ENCODE peak calls at places on chromosome 19, in ten cellular contexts. One of them, this sample, is unnamed.

GRCh38 chr19:13906525-13906904 is 514 bp downstream of the CC2D1A start:
- DNase-seq in BE2C: no peak
- DNase-seq in heart left ventricle: no peak
- DNase-seq in kidney epithelial cell: no peak
- DNase-seq in AG10803: peak
- DNase-seq in foreskin fibroblast: peak
- DNase-seq in chondrocyte: no peak
- DNase-seq in retinal pigment epithelial cell: no peak
- DNase-seq in K562: peak
- DNase-seq in esophagus squamous epithelium: no peak
- DNase-seq in this sample: no peak

GRCh38 chr19:50252111-50252886 is 48.9 kb downstream of the MYH14 start:
- DNase-seq in heart left ventricle: no peak
- DNase-seq in kidney epithelial cell: no peak
- DNase-seq in K562: peak
- DNase-seq in AG10803: no peak
- DNase-seq in retinal pigment epithelial cell: no peak
- DNase-seq in chondrocyte: no peak
- DNase-seq in esophagus squamous epithelium: no peak
- DNase-seq in foreskin fibroblast: peak
- DNase-seq in BE2C: peak
- DNase-seq in this sample: no peak

GRCh38 chr19:56869886-56870285 is 29.4 kb upstream of the PEG3 start:
- DNase-seq in AG10803: no peak
- DNase-seq in chondrocyte: no peak
- DNase-seq in kidney epithelial cell: no peak
- DNase-seq in BE2C: no peak
- DNase-seq in esophagus squamous epithelium: no peak
- DNase-seq in heart left ventricle: no peak
- DNase-seq in foreskin fibroblast: no peak
- DNase-seq in K562: no peak
- DNase-seq in retinal pigment epithelial cell: no peak
- DNase-seq in this sample: no peak

GRCh38 chr19:57282011-57282636 is 1.8 kb downstream of the ZNF460 start:
- DNase-seq in chondrocyte: no peak
- DNase-seq in BE2C: no peak
- DNase-seq in kidney epithelial cell: no peak
- DNase-seq in heart left ventricle: no peak
- DNase-seq in foreskin fibroblast: no peak
- DNase-seq in retinal pigment epithelial cell: no peak
- DNase-seq in K562: no peak
- DNase-seq in esophagus squamous epithelium: no peak
- DNase-seq in AG10803: no peak
- DNase-seq in this sample: no peak

GRCh38 chr19:16324384-16325160 is at the start of gene KLF2:
- DNase-seq in BE2C: peak
- DNase-seq in heart left ventricle: peak
- DNase-seq in AG10803: peak
- DNase-seq in kidney epithelial cell: no peak
- DNase-seq in retinal pigment epithelial cell: peak
- DNase-seq in foreskin fibroblast: peak
- DNase-seq in chondrocyte: peak
- DNase-seq in esophagus squamous epithelium: peak
- DNase-seq in K562: peak
- DNase-seq in this sample: peak

GRCh38 chr19:2333027-2333806 is 4.7 kb downstream of the SPPL2B start:
- DNase-seq in heart left ventricle: no peak
- DNase-seq in foreskin fibroblast: no peak
- DNase-seq in kidney epithelial cell: no peak
- DNase-seq in K562: no peak
- DNase-seq in chondrocyte: no peak
- DNase-seq in AG10803: no peak
- DNase-seq in retinal pigment epithelial cell: no peak
- DNase-seq in BE2C: no peak
- DNase-seq in esophagus squamous epithelium: no peak
- DNase-seq in this sample: no peak

GRCh38 chr19:42846597-42846996 is 32.9 kb downstream of the PSG1 start:
- DNase-seq in kidney epithelial cell: no peak
- DNase-seq in chondrocyte: no peak
- DNase-seq in foreskin fibroblast: peak
- DNase-seq in K562: no peak
- DNase-seq in retinal pigment epithelial cell: no peak
- DNase-seq in esophagus squamous epithelium: no peak
- DNase-seq in AG10803: no peak
- DNase-seq in BE2C: no peak
- DNase-seq in heart left ventricle: no peak
- DNase-seq in this sample: no peak

GRCh38 chr19:3276341-3276799 is 51.9 kb downstream of the CELF5 start:
- DNase-seq in K562: peak
- DNase-seq in foreskin fibroblast: no peak
- DNase-seq in kidney epithelial cell: no peak
- DNase-seq in AG10803: no peak
- DNase-seq in retinal pigment epithelial cell: no peak
- DNase-seq in esophagus squamous epithelium: no peak
- DNase-seq in chondrocyte: no peak
- DNase-seq in heart left ventricle: no peak
- DNase-seq in BE2C: peak
- DNase-seq in this sample: peak

GRCh38 chr19:46713781-46714522 is 3.0 kb downstream of the PRKD2 start:
- DNase-seq in heart left ventricle: peak
- DNase-seq in chondrocyte: no peak
- DNase-seq in esophagus squamous epithelium: peak
- DNase-seq in retinal pigment epithelial cell: no peak
- DNase-seq in foreskin fibroblast: peak
- DNase-seq in BE2C: peak
- DNase-seq in kidney epithelial cell: no peak
- DNase-seq in AG10803: peak
- DNase-seq in K562: peak
- DNase-seq in this sample: no peak

GRCh38 chr19:49422407-49423277 is 599 bp downstream of the PTH2 start:
- DNase-seq in kidney epithelial cell: no peak
- DNase-seq in foreskin fibroblast: peak
- DNase-seq in retinal pigment epithelial cell: no peak
- DNase-seq in esophagus squamous epithelium: no peak
- DNase-seq in BE2C: peak
- DNase-seq in chondrocyte: no peak
- DNase-seq in heart left ventricle: no peak
- DNase-seq in AG10803: no peak
- DNase-seq in K562: peak
- DNase-seq in this sample: no peak

GRCh38 chr19:48006762-48007161 is 12.3 kb downstream of the ELSPBP1 start:
- DNase-seq in heart left ventricle: no peak
- DNase-seq in kidney epithelial cell: no peak
- DNase-seq in K562: peak
- DNase-seq in retinal pigment epithelial cell: no peak
- DNase-seq in BE2C: peak
- DNase-seq in AG10803: no peak
- DNase-seq in esophagus squamous epithelium: no peak
- DNase-seq in chondrocyte: no peak
- DNase-seq in foreskin fibroblast: no peak
- DNase-seq in this sample: no peak

GRCh38 chr19:19342086-19343015 is 21.7 kb downstream of the MAU2 start:
- DNase-seq in AG10803: peak
- DNase-seq in heart left ventricle: peak
- DNase-seq in esophagus squamous epithelium: no peak
- DNase-seq in K562: peak
- DNase-seq in retinal pigment epithelial cell: peak
- DNase-seq in chondrocyte: no peak
- DNase-seq in kidney epithelial cell: no peak
- DNase-seq in foreskin fibroblast: peak
- DNase-seq in BE2C: peak
- DNase-seq in this sample: peak

GRCh38 chr19:13011653-13012389 is 16.5 kb downstream of the NFIX start:
- DNase-seq in esophagus squamous epithelium: no peak
- DNase-seq in chondrocyte: no peak
- DNase-seq in kidney epithelial cell: no peak
- DNase-seq in K562: no peak
- DNase-seq in AG10803: no peak
- DNase-seq in foreskin fibroblast: no peak
- DNase-seq in BE2C: no peak
- DNase-seq in heart left ventricle: no peak
- DNase-seq in retinal pigment epithelial cell: no peak
- DNase-seq in this sample: no peak

GRCh38 chr19:40530091-40530901 is 46.4 kb upstream of the SHKBP1 start:
- DNase-seq in heart left ventricle: peak
- DNase-seq in K562: peak
- DNase-seq in kidney epithelial cell: no peak
- DNase-seq in AG10803: no peak
- DNase-seq in chondrocyte: no peak
- DNase-seq in esophagus squamous epithelium: no peak
- DNase-seq in foreskin fibroblast: peak
- DNase-seq in BE2C: peak
- DNase-seq in retinal pigment epithelial cell: no peak
- DNase-seq in this sample: peak

GRCh38 chr19:41969196-41969595 is 10.1 kb upstream of the RABAC1 start:
- DNase-seq in heart left ventricle: no peak
- DNase-seq in foreskin fibroblast: no peak
- DNase-seq in kidney epithelial cell: no peak
- DNase-seq in chondrocyte: no peak
- DNase-seq in K562: no peak
- DNase-seq in AG10803: no peak
- DNase-seq in BE2C: no peak
- DNase-seq in esophagus squamous epithelium: no peak
- DNase-seq in retinal pigment epithelial cell: no peak
- DNase-seq in this sample: no peak

GRCh38 chr19:49889687-49890348 is 6.9 kb downstream of the IL4I1 start:
- DNase-seq in BE2C: no peak
- DNase-seq in kidney epithelial cell: no peak
- DNase-seq in retinal pigment epithelial cell: no peak
- DNase-seq in AG10803: peak
- DNase-seq in heart left ventricle: peak
- DNase-seq in chondrocyte: peak
- DNase-seq in esophagus squamous epithelium: no peak
- DNase-seq in foreskin fibroblast: peak
- DNase-seq in K562: peak
- DNase-seq in this sample: peak

GRCh38 chr19:3708207-3708931 is at the start of gene TJP3:
- DNase-seq in chondrocyte: no peak
- DNase-seq in heart left ventricle: no peak
- DNase-seq in AG10803: no peak
- DNase-seq in foreskin fibroblast: peak
- DNase-seq in kidney epithelial cell: no peak
- DNase-seq in esophagus squamous epithelium: no peak
- DNase-seq in BE2C: no peak
- DNase-seq in retinal pigment epithelial cell: peak
- DNase-seq in K562: no peak
- DNase-seq in this sample: no peak

GRCh38 chr19:55700813-55701212 is 25.8 kb downstream of the EPN1 start:
- DNase-seq in BE2C: no peak
- DNase-seq in AG10803: no peak
- DNase-seq in retinal pigment epithelial cell: no peak
- DNase-seq in chondrocyte: peak
- DNase-seq in heart left ventricle: no peak
- DNase-seq in kidney epithelial cell: no peak
- DNase-seq in K562: no peak
- DNase-seq in esophagus squamous epithelium: no peak
- DNase-seq in foreskin fibroblast: no peak
- DNase-seq in this sample: no peak

GRCh38 chr19:7004313-7004931 is 16.8 kb downstream of the MBD3L2B start:
- DNase-seq in foreskin fibroblast: peak
- DNase-seq in AG10803: peak
- DNase-seq in K562: peak
- DNase-seq in kidney epithelial cell: peak
- DNase-seq in chondrocyte: no peak
- DNase-seq in esophagus squamous epithelium: no peak
- DNase-seq in heart left ventricle: no peak
- DNase-seq in BE2C: no peak
- DNase-seq in retinal pigment epithelial cell: peak
- DNase-seq in this sample: no peak
- TF ChIP-seq CTCF in foreskin fibroblast: peak
- TF ChIP-seq CTCF in AG10803: peak
- TF ChIP-seq CTCF in K562: peak
- TF ChIP-seq CTCF in kidney epithelial cell: peak
- TF ChIP-seq CTCF in chondrocyte: peak
- TF ChIP-seq CTCF in esophagus squamous epithelium: no peak
- TF ChIP-seq CTCF in heart left ventricle: peak
- TF ChIP-seq CTCF in BE2C: peak
- TF ChIP-seq CTCF in retinal pigment epithelial cell: peak
- TF ChIP-seq CTCF in this sample: peak

GRCh38 chr19:45345506-45345860 is 4.9 kb downstream of the KLC3 start:
- DNase-seq in K562: no peak
- DNase-seq in AG10803: no peak
- DNase-seq in kidney epithelial cell: no peak
- DNase-seq in esophagus squamous epithelium: no peak
- DNase-seq in chondrocyte: no peak
- DNase-seq in foreskin fibroblast: no peak
- DNase-seq in retinal pigment epithelial cell: no peak
- DNase-seq in heart left ventricle: no peak
- DNase-seq in BE2C: no peak
- DNase-seq in this sample: no peak
- TF ChIP-seq CTCF in K562: no peak
- TF ChIP-seq CTCF in AG10803: no peak
- TF ChIP-seq CTCF in kidney epithelial cell: no peak
- TF ChIP-seq CTCF in esophagus squamous epithelium: no peak
- TF ChIP-seq CTCF in chondrocyte: no peak
- TF ChIP-seq CTCF in foreskin fibroblast: no peak
- TF ChIP-seq CTCF in retinal pigment epithelial cell: no peak
- TF ChIP-seq CTCF in heart left ventricle: no peak
- TF ChIP-seq CTCF in BE2C: no peak
- TF ChIP-seq CTCF in this sample: no peak

DNA sequence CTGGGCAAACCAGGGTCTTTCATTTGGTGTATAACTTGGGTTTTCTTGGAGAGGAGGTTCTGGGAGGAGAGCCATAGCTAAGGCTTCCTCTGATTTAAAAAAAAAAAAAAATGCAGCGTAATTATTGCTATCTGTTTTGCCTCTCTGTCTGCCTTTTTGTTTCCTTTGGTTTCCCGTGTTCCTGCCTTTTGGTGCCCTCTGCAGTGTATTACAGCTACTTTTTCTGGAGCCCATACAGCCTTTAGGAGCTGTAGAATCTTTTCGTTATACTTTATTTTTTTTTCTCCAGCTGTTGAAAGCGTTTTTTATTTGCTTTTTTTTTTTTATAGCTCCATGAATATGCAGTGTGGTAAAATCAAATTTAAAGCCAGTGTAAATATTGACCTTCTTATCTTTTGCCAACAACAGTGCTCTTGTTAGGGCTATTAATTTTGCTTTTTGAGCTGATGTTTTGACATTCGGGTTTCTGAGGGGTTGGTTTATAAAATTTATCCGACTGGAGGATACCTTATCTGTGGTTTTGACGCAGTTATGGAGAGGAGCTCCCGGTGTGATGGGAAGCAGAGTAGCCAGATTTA is 38.1 kb downstream of the ZNF493 start:
- DNase-seq in chondrocyte: no peak
- DNase-seq in foreskin fibroblast: no peak
- DNase-seq in AG10803: no peak
- DNase-seq in heart left ventricle: no peak
- DNase-seq in K562: no peak
- DNase-seq in esophagus squamous epithelium: no peak
- DNase-seq in BE2C: no peak
- DNase-seq in kidney epithelial cell: no peak
- DNase-seq in retinal pigment epithelial cell: no peak
- DNase-seq in this sample: no peak
- TF ChIP-seq CTCF in chondrocyte: no peak
- TF ChIP-seq CTCF in foreskin fibroblast: no peak
- TF ChIP-seq CTCF in AG10803: no peak
- TF ChIP-seq CTCF in heart left ventricle: no peak
- TF ChIP-seq CTCF in K562: no peak
- TF ChIP-seq CTCF in esophagus squamous epithelium: no peak
- TF ChIP-seq CTCF in BE2C: no peak
- TF ChIP-seq CTCF in kidney epithelial cell: no peak
- TF ChIP-seq CTCF in retinal pigment epithelial cell: no peak
- TF ChIP-seq CTCF in this sample: no peak

GRCh38 chr19:32687681-32688080 is 3.9 kb upstream of the NUDT19 start:
- DNase-seq in kidney epithelial cell: no peak
- DNase-seq in AG10803: no peak
- DNase-seq in retinal pigment epithelial cell: no peak
- DNase-seq in K562: peak
- DNase-seq in chondrocyte: no peak
- DNase-seq in esophagus squamous epithelium: no peak
- DNase-seq in foreskin fibroblast: no peak
- DNase-seq in BE2C: no peak
- DNase-seq in heart left ventricle: no peak
- DNase-seq in this sample: no peak
- TF ChIP-seq CTCF in kidney epithelial cell: no peak
- TF ChIP-seq CTCF in AG10803: no peak
- TF ChIP-seq CTCF in retinal pigment epithelial cell: no peak
- TF ChIP-seq CTCF in K562: no peak
- TF ChIP-seq CTCF in chondrocyte: no peak
- TF ChIP-seq CTCF in esophagus squamous epithelium: no peak
- TF ChIP-seq CTCF in foreskin fibroblast: no peak
- TF ChIP-seq CTCF in BE2C: no peak
- TF ChIP-seq CTCF in heart left ventricle: no peak
- TF ChIP-seq CTCF in this sample: no peak